ENCODE peak calls at places on chromosomes 6 and 20, in four cellular contexts. One of them, this sample, is unnamed.

GRCh38 chr6:110180228-110181008 is at the start of gene CDC40:
- DNase-seq in CD4-positive, alpha-beta memory T cell: no peak
- DNase-seq in stomach: peak; percentile 50
- DNase-seq in HCT116: no peak
- DNase-seq in this sample: no peak

GRCh38 chr6:166599158-166599557 is 12.7 kb upstream of the RAMACL start:
- DNase-seq in HCT116: no peak
- DNase-seq in CD4-positive, alpha-beta memory T cell: no peak
- DNase-seq in stomach: no peak
- DNase-seq in this sample: no peak

GRCh38 chr20:34927736-34928135 is 27.9 kb downstream of the GSS start:
- DNase-seq in HCT116: no peak
- DNase-seq in stomach: no peak
- DNase-seq in CD4-positive, alpha-beta memory T cell: no peak
- DNase-seq in this sample: no peak

GRCh38 chr6:14658909-14659561 is 541.5 kb downstream of the CD83 start:
- DNase-seq in HCT116: no peak
- DNase-seq in CD4-positive, alpha-beta memory T cell: no peak
- DNase-seq in stomach: no peak
- DNase-seq in this sample: no peak

GRCh38 chr6:37139223-37139962 is 30.6 kb upstream of the PIM1 start:
- DNase-seq in HCT116: no peak
- DNase-seq in stomach: no peak
- DNase-seq in CD4-positive, alpha-beta memory T cell: no peak
- DNase-seq in this sample: no peak

GRCh38 chr6:36427781-36428345 is 14.8 kb downstream of the PXT1 start:
- DNase-seq in CD4-positive, alpha-beta memory T cell: no peak
- DNase-seq in HCT116: no peak
- DNase-seq in stomach: no peak
- DNase-seq in this sample: no peak

GRCh38 chr6:36590237-36590636 is 3.9 kb upstream of the SRSF3 start:
- DNase-seq in stomach: no peak
- DNase-seq in CD4-positive, alpha-beta memory T cell: no peak
- DNase-seq in HCT116: peak; percentile 35
- DNase-seq in this sample: no peak

GRCh38 chr6:77492529-77492928 is 29.2 kb upstream of the HTR1B start:
- DNase-seq in stomach: peak; percentile 39
- DNase-seq in CD4-positive, alpha-beta memory T cell: no peak
- DNase-seq in HCT116: no peak
- DNase-seq in this sample: no peak

GRCh38 chr6:164377348-164377747 is 932.1 kb downstream of the C6orf118 start:
- DNase-seq in CD4-positive, alpha-beta memory T cell: no peak
- DNase-seq in stomach: no peak
- DNase-seq in HCT116: no peak
- DNase-seq in this sample: no peak

GRCh38 chr6:20092071-20092566 is 120.2 kb downstream of the MBOAT1 start:
- DNase-seq in HCT116: peak; percentile 57
- DNase-seq in CD4-positive, alpha-beta memory T cell: peak; percentile 9
- DNase-seq in stomach: no peak
- DNase-seq in this sample: peak; percentile 27

GRCh38 chr20:3964719-3965118 is 50.6 kb downstream of the RNF24 start:
- DNase-seq in HCT116: no peak
- DNase-seq in stomach: no peak
- DNase-seq in CD4-positive, alpha-beta memory T cell: no peak
- DNase-seq in this sample: no peak

GRCh38 chr6:74755748-74756147 is 450.1 kb downstream of the COL12A1 start:
- DNase-seq in stomach: no peak
- DNase-seq in HCT116: no peak
- DNase-seq in CD4-positive, alpha-beta memory T cell: no peak
- DNase-seq in this sample: no peak

GRCh38 chr20:48176139-48176538 is 390.9 kb upstream of the SULF2 start:
- DNase-seq in CD4-positive, alpha-beta memory T cell: no peak
- DNase-seq in stomach: no peak
- DNase-seq in HCT116: no peak
- DNase-seq in this sample: no peak

GRCh38 chr6:148524509-148524908 is 181.9 kb downstream of the SASH1 start:
- DNase-seq in stomach: no peak
- DNase-seq in HCT116: no peak
- DNase-seq in CD4-positive, alpha-beta memory T cell: no peak
- DNase-seq in this sample: no peak

GRCh38 chr6:136655251-136656014 is 105.2 kb upstream of the MAP7 start:
- DNase-seq in stomach: no peak
- DNase-seq in HCT116: no peak
- DNase-seq in CD4-positive, alpha-beta memory T cell: no peak
- DNase-seq in this sample: no peak

GRCh38 chr6:48111143-48111506 is at the start of gene PTCHD4:
- DNase-seq in stomach: no peak
- DNase-seq in CD4-positive, alpha-beta memory T cell: no peak
- DNase-seq in HCT116: peak; percentile 13
- DNase-seq in this sample: no peak

GRCh38 chr20:36629719-36630340 is 16.2 kb downstream of the SLA2 start:
- DNase-seq in stomach: no peak
- DNase-seq in CD4-positive, alpha-beta memory T cell: peak; percentile 43
- DNase-seq in HCT116: no peak
- DNase-seq in this sample: peak; percentile 78

GRCh38 chr20:47785321-47785899 is at the start of gene SULF2:
- DNase-seq in stomach: peak; percentile 32
- DNase-seq in CD4-positive, alpha-beta memory T cell: no peak
- DNase-seq in HCT116: no peak
- DNase-seq in this sample: no peak

GRCh38 chr6:102928109-102928508 is 1534.6 kb downstream of the GRIK2 start:
- DNase-seq in CD4-positive, alpha-beta memory T cell: no peak
- DNase-seq in stomach: no peak
- DNase-seq in HCT116: no peak
- DNase-seq in this sample: no peak

GRCh38 chr20:19847383-19847782 is 89.3 kb downstream of the RIN2 start:
- DNase-seq in CD4-positive, alpha-beta memory T cell: no peak
- DNase-seq in HCT116: no peak
- DNase-seq in stomach: no peak
- DNase-seq in this sample: no peak

GRCh38 chr6:41555326-41556300 is 9.4 kb downstream of the FOXP4 start:
- DNase-seq in stomach: no peak
- DNase-seq in CD4-positive, alpha-beta memory T cell: no peak
- DNase-seq in HCT116: no peak
- DNase-seq in this sample: no peak

GRCh38 chr6:38436726-38437465 is 202.8 kb downstream of the BTBD9 start:
- DNase-seq in CD4-positive, alpha-beta memory T cell: no peak
- DNase-seq in HCT116: peak; percentile 22
- DNase-seq in stomach: no peak
- DNase-seq in this sample: no peak

GRCh38 chr20:1897965-1898464 is 2.8 kb downstream of the SIRPA start:
- DNase-seq in stomach: no peak
- DNase-seq in CD4-positive, alpha-beta memory T cell: no peak
- DNase-seq in HCT116: no peak
- DNase-seq in this sample: peak; percentile 73

GRCh38 chr6:20236899-20237600 is 24.8 kb upstream of the MBOAT1 start:
- DNase-seq in CD4-positive, alpha-beta memory T cell: no peak
- DNase-seq in stomach: no peak
- DNase-seq in HCT116: no peak
- DNase-seq in this sample: no peak

GRCh38 chr6:65285275-65285674 is 421.8 kb downstream of the EYS start:
- DNase-seq in stomach: no peak
- DNase-seq in HCT116: no peak
- DNase-seq in CD4-positive, alpha-beta memory T cell: no peak
- DNase-seq in this sample: no peak

GRCh38 chr6:108114861-108115597 is 40.5 kb upstream of the OSTM1 start:
- DNase-seq in HCT116: no peak
- DNase-seq in stomach: no peak
- DNase-seq in CD4-positive, alpha-beta memory T cell: peak; percentile 9
- DNase-seq in this sample: no peak

GRCh38 chr20:49006446-49006980 is 39.6 kb upstream of the CSE1L start:
- DNase-seq in CD4-positive, alpha-beta memory T cell: no peak
- DNase-seq in HCT116: no peak
- DNase-seq in stomach: no peak
- DNase-seq in this sample: no peak

GRCh38 chr6:44489912-44490604 is 102.6 kb downstream of the CDC5L start:
- DNase-seq in CD4-positive, alpha-beta memory T cell: no peak
- DNase-seq in HCT116: peak; percentile 16
- DNase-seq in stomach: no peak
- DNase-seq in this sample: no peak

GRCh38 chr6:158869604-158870417 is 50.6 kb upstream of the EZR start:
- DNase-seq in HCT116: peak; percentile 99
- DNase-seq in CD4-positive, alpha-beta memory T cell: peak; percentile 98
- DNase-seq in stomach: peak; percentile 96
- DNase-seq in this sample: peak; percentile 99
- H3K4me1 ChIP-seq in HCT116: peaks cover 55% of the 10 kb centered on the region
- H3K4me1 ChIP-seq in CD4-positive, alpha-beta memory T cell: peaks cover 20% of the 10 kb centered on the region
- H3K4me1 ChIP-seq in stomach: peaks cover 13% of the 10 kb centered on the region
- H3K4me1 ChIP-seq in this sample: peaks cover 73% of the 10 kb centered on the region

DNA sequence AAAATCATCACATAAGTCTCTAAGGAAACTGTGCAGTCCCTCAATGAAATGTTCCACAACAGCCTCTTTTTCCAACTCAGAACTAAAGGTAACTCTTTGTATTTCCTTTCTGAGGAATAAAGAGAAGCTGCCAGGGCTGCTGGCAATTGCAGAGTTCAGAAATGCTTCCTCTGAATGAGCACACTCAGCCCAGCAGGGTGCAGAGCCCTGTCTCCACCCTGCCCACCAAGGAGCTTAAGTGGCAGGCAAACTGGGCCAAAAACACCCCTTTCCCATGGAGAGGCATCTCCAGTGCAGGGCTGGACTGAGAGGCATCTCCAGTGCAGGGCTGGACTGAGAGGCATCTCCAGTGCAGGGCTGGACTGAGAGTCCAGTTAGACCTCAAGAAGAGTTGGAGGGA is 255.4 kb downstream of the GMPR start:
- DNase-seq in stomach: no peak
- DNase-seq in CD4-positive, alpha-beta memory T cell: no peak
- DNase-seq in HCT116: no peak
- DNase-seq in this sample: no peak
- H3K4me1 ChIP-seq in stomach: peaks cover 22% of the 10 kb centered on the region
- H3K4me1 ChIP-seq in CD4-positive, alpha-beta memory T cell: peaks cover 40% of the 10 kb centered on the region
- H3K4me1 ChIP-seq in HCT116: peaks cover 12% of the 10 kb centered on the region
- H3K4me1 ChIP-seq in this sample: no peaks in the 10 kb centered on the region

GRCh38 chr6:30615958-30616810 is 859 bp downstream of the PPP1R10 start:
- DNase-seq in stomach: no peak
- DNase-seq in CD4-positive, alpha-beta memory T cell: peak; percentile 66
- DNase-seq in HCT116: no peak
- DNase-seq in this sample: peak; percentile 66

GRCh38 chr6:30614044-30614842 is 2.8 kb downstream of the PPP1R10 start:
- DNase-seq in HCT116: no peak
- DNase-seq in stomach: no peak
- DNase-seq in CD4-positive, alpha-beta memory T cell: no peak
- DNase-seq in this sample: no peak

GRCh38 chr6:30613251-30614043 is 3.6 kb downstream of the PPP1R10 start:
- DNase-seq in stomach: no peak
- DNase-seq in HCT116: no peak
- DNase-seq in CD4-positive, alpha-beta memory T cell: no peak
- DNase-seq in this sample: no peak

GRCh38 chr6:30615219-30615957 is 1.7 kb downstream of the PPP1R10 start:
- DNase-seq in HCT116: peak; percentile 75
- DNase-seq in stomach: peak; percentile 38
- DNase-seq in CD4-positive, alpha-beta memory T cell: peak; percentile 49
- DNase-seq in this sample: peak; percentile 80

GRCh38 chr6:30614843-30615218 is 2.2 kb downstream of the PPP1R10 start:
- DNase-seq in stomach: peak; percentile 83
- DNase-seq in HCT116: peak; percentile 93
- DNase-seq in CD4-positive, alpha-beta memory T cell: peak; percentile 93
- DNase-seq in this sample: peak; percentile 97
- H3K4me1 ChIP-seq in stomach: peaks cover 67% of the 10 kb centered on the region
- H3K4me1 ChIP-seq in HCT116: peaks cover 13% of the 10 kb centered on the region
- H3K4me1 ChIP-seq in CD4-positive, alpha-beta memory T cell: peaks cover 65% of the 10 kb centered on the region
- H3K4me1 ChIP-seq in this sample: peaks cover 37% of the 10 kb centered on the region

GRCh38 chr20:18324596-18325089 is 36.3 kb downstream of the ZNF133 start:
- DNase-seq in stomach: no peak
- DNase-seq in HCT116: no peak
- DNase-seq in CD4-positive, alpha-beta memory T cell: no peak
- DNase-seq in this sample: no peak
- H3K4me1 ChIP-seq in stomach: no peaks in the 10 kb centered on the region
- H3K4me1 ChIP-seq in HCT116: no peaks in the 10 kb centered on the region
- H3K4me1 ChIP-seq in CD4-positive, alpha-beta memory T cell: no peaks in the 10 kb centered on the region
- H3K4me1 ChIP-seq in this sample: no peaks in the 10 kb centered on the region

DNA sequence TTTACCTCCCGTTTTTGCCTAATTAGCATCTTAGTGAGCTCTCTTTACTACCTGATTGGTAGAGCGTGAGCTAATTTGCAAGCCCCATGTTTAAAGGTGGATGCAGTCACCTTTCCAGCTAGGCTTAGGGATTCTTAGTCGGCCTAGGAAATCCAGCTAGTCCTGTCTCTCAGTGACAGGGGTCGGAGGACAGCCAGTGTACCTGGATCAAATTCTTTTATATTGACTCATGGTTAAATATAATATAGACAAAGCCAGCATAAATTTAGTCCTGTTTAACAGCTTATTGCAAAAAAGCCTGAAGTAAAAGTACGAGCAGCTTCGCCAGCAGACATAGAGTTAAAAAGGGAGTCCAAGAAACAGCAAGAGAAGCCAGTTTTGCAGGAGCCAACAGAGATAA is 12.2 kb upstream of the GSTA3 start:
- DNase-seq in HCT116: no peak
- DNase-seq in CD4-positive, alpha-beta memory T cell: no peak
- DNase-seq in stomach: no peak
- DNase-seq in this sample: no peak
- H3K4me1 ChIP-seq in HCT116: no peaks in the 10 kb centered on the region
- H3K4me1 ChIP-seq in CD4-positive, alpha-beta memory T cell: no peaks in the 10 kb centered on the region
- H3K4me1 ChIP-seq in stomach: peaks cover 27% of the 10 kb centered on the region
- H3K4me1 ChIP-seq in this sample: no peaks in the 10 kb centered on the region

GRCh38 chr20:17712201-17712600 is 12.4 kb downstream of the BANF2 start:
- DNase-seq in CD4-positive, alpha-beta memory T cell: no peak
- DNase-seq in HCT116: no peak
- DNase-seq in stomach: no peak
- DNase-seq in this sample: no peak
- H3K4me1 ChIP-seq in CD4-positive, alpha-beta memory T cell: no peaks in the 10 kb centered on the region
- H3K4me1 ChIP-seq in HCT116: no peaks in the 10 kb centered on the region
- H3K4me1 ChIP-seq in stomach: peaks cover 43% of the 10 kb centered on the region
- H3K4me1 ChIP-seq in this sample: no peaks in the 10 kb centered on the region

GRCh38 chr6:24658573-24659511 is 7.9 kb downstream of the TDP2 start:
- DNase-seq in stomach: no peak
- DNase-seq in HCT116: no peak
- DNase-seq in CD4-positive, alpha-beta memory T cell: no peak
- DNase-seq in this sample: no peak
- H3K4me1 ChIP-seq in stomach: peaks cover 30% of the 10 kb centered on the region
- H3K4me1 ChIP-seq in HCT116: no peaks in the 10 kb centered on the region
- H3K4me1 ChIP-seq in CD4-positive, alpha-beta memory T cell: peaks cover 20% of the 10 kb centered on the region
- H3K4me1 ChIP-seq in this sample: no peaks in the 10 kb centered on the region

DNA sequence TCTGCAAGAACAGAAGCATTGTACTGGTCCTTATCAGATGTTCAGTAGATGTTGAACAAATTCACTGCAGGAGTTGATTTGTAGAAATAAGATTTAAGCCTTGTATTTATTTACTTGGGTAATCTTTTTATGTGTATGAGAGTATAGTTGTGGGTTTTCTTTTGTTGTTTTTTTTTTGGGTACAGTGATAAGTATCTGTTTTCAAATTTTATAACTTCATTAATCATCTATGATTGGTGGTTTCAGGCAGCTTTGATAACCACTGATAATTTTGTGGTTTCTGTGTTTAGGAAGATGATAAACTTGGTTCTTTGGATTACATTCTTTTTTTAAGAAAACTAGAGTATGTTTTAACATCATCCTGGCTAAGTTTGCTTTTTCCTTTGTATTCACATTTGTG is 2.8 kb downstream of the AFDN start:
- DNase-seq in CD4-positive, alpha-beta memory T cell: no peak
- DNase-seq in HCT116: no peak
- DNase-seq in stomach: no peak
- DNase-seq in this sample: no peak
- H3K4me1 ChIP-seq in CD4-positive, alpha-beta memory T cell: peaks cover 31% of the 10 kb centered on the region
- H3K4me1 ChIP-seq in HCT116: peaks cover 14% of the 10 kb centered on the region
- H3K4me1 ChIP-seq in stomach: peaks cover 85% of the 10 kb centered on the region
- H3K4me1 ChIP-seq in this sample: peaks cover 28% of the 10 kb centered on the region

This sample was measured in OCI-LY7.